ENCODE peak calls at places on chromosomes 7 and 10, in eight cellular contexts. N is fibroblast of pulmonary artery, G is cerebellar cortex, K is cardiac fibroblast, B is substantia nigra, X is AG04449, W is nephron progenitor cell, P is M059J. Y is an unnamed sample.

GRCh38 chr7:25845341-25845923 is 306.6 kb upstream of the NFE2L3 start:
- DNase-seq in N (no peak), G (no peak), K (no peak), B (no peak), X (no peak), W (no peak), P (no peak), Y (no peak)

GRCh38 chr7:30934732-30935568 is 23.3 kb downstream of the AQP1 start:
- DNase-seq in N (no peak), G (no peak), K (no peak), B (no peak), X (no peak), W (no peak), P (no peak), Y (no peak)

GRCh38 chr7:69967152-69967591 is 368.9 kb downstream of the AUTS2 start:
- DNase-seq in N (peak), G (peak), K (no peak), B (peak), X (no peak), W (peak), P (peak), Y (no peak)

GRCh38 chr10:93160829-93161228 is 87.1 kb downstream of the CYP26A1 start:
- DNase-seq in N (peak), G (no peak), K (peak), B (no peak), X (peak), W (no peak), P (peak), Y (no peak)

GRCh38 chr7:111730476-111731300 is 168.4 kb upstream of the IMMP2L start:
- DNase-seq in N (peak), G (peak), K (peak), B (no peak), X (no peak), W (no peak), P (peak), Y (peak)

GRCh38 chr10:125024496-125025234 is 82.7 kb downstream of the ZRANB1 start:
- DNase-seq in N (no peak), G (no peak), K (no peak), B (no peak), X (no peak), W (no peak), P (no peak), Y (no peak)

GRCh38 chr7:50724526-50725520 is 57.9 kb downstream of the GRB10 start:
- DNase-seq in N (no peak), G (no peak), K (no peak), B (no peak), X (no peak), W (no peak), P (peak), Y (no peak)

GRCh38 chr10:133359554-133359971 is 1.7 kb upstream of the FUOM start:
- DNase-seq in N (no peak), G (peak), K (no peak), B (no peak), X (no peak), W (no peak), P (no peak), Y (no peak)

GRCh38 chr10:91684841-91685240 is 52.0 kb upstream of the PPP1R3C start:
- DNase-seq in N (no peak), G (no peak), K (no peak), B (no peak), X (no peak), W (no peak), P (no peak), Y (no peak)